ENCODE peak calls at places on chromosomes 2 and 18, in nine cellular contexts. Z is transverse colon, X is IMR-90, L is breast epithelium, W is right lobe of liver, P is uterus, Q is A549, M is suprapubic skin, V is esophagus squamous epithelium. R is an unnamed sample.

GRCh38 chr2:25558262-25558661 is 115.1 kb downstream of the DTNB start:
- DNase-seq in Z (no peak), X (peak), L (no peak), W (no peak), P (no peak), Q (no peak), M (no peak), V (no peak), R (no peak)

GRCh38 chr2:42951263-42951938 is 159.0 kb upstream of the HAAO start:
- DNase-seq in Z (no peak), X (no peak), L (no peak), W (no peak), P (no peak), Q (no peak), M (no peak), V (no peak), R (no peak)

GRCh38 chr2:76640905-76641304 is 881.3 kb downstream of the LRRTM4 start:
- DNase-seq in Z (no peak), X (no peak), L (peak), W (no peak), P (no peak), Q (no peak), M (no peak), V (no peak), R (no peak)

GRCh38 chr18:3246636-3247242 is 862 bp upstream of the MYL12A start:
- DNase-seq in Z (peak), X (no peak), L (no peak), W (peak), P (peak), Q (no peak), M (no peak), V (no peak), R (peak)

GRCh38 chr2:156333951-156334495 is 1.5 kb upstream of the NR4A2 start:
- DNase-seq in Z (peak), X (peak), L (peak), W (peak), P (peak), Q (peak), M (peak), V (peak), R (peak)

GRCh38 chr2:223997938-223998337 is 40.7 kb downstream of the MRPL44 start:
- DNase-seq in Z (no peak), X (peak), L (no peak), W (no peak), P (no peak), Q (no peak), M (no peak), V (no peak), R (no peak)

GRCh38 chr18:48893061-48893558 is 57.7 kb downstream of the SMAD7 start:
- DNase-seq in Z (no peak), X (no peak), L (no peak), W (no peak), P (no peak), Q (no peak), M (no peak), V (no peak), R (no peak)

GRCh38 chr2:102046135-102046901 is 54.6 kb downstream of the IL1R2 start:
- DNase-seq in Z (no peak), X (peak), L (no peak), W (no peak), P (peak), Q (no peak), M (no peak), V (no peak), R (no peak)

GRCh38 chr2:63555299-63555698 is 33.0 kb downstream of the WDPCP start:
- DNase-seq in Z (no peak), X (no peak), L (no peak), W (no peak), P (no peak), Q (no peak), M (no peak), V (no peak), R (no peak)

GRCh38 chr2:54771166-54771565 is 47.7 kb downstream of the EML6 start:
- DNase-seq in Z (no peak), X (peak), L (no peak), W (no peak), P (no peak), Q (no peak), M (no peak), V (no peak), R (no peak)

GRCh38 chr2:191954446-191954845 is 107.6 kb upstream of the CAVIN2 start:
- DNase-seq in Z (no peak), X (no peak), L (no peak), W (no peak), P (no peak), Q (no peak), M (no peak), V (no peak), R (no peak)

GRCh38 chr2:111618577-111618930 is 265.4 kb downstream of the ANAPC1 start:
- DNase-seq in Z (no peak), X (no peak), L (no peak), W (no peak), P (no peak), Q (no peak), M (no peak), V (no peak), R (no peak)

GRCh38 chr2:104872866-104873688 is 19.2 kb downstream of the POU3F3 start:
- DNase-seq in Z (peak), X (peak), L (peak), W (peak), P (no peak), Q (peak), M (peak), V (no peak), R (peak)

GRCh38 chr18:39455300-39455699 is 1889.7 kb upstream of the CELF4 start:
- DNase-seq in Z (no peak), X (peak), L (peak), W (no peak), P (peak), Q (peak), M (no peak), V (no peak), R (peak)

GRCh38 chr2:205684871-205685313 is 2.6 kb downstream of the NRP2 start:
- DNase-seq in Z (no peak), X (peak), L (no peak), W (no peak), P (peak), Q (peak), M (no peak), V (no peak), R (no peak)

GRCh38 chr2:224155896-224156295 is 116.8 kb upstream of the SERPINE2 start:
- DNase-seq in Z (no peak), X (peak), L (no peak), W (no peak), P (no peak), Q (no peak), M (no peak), V (no peak), R (no peak)

GRCh38 chr2:172445851-172446250 is 18.5 kb downstream of the ITGA6 start:
- DNase-seq in Z (no peak), X (peak), L (no peak), W (no peak), P (no peak), Q (no peak), M (peak), V (no peak), R (peak)

GRCh38 chr2:136376798-136377211 is 258.9 kb upstream of the CXCR4 start:
- DNase-seq in Z (no peak), X (no peak), L (no peak), W (no peak), P (no peak), Q (no peak), M (no peak), V (no peak), R (no peak)

GRCh38 chr2:144938308-144938709 is 418.4 kb upstream of the ZEB2 start:
- DNase-seq in Z (no peak), X (peak), L (no peak), W (no peak), P (no peak), Q (peak), M (no peak), V (no peak), R (no peak)

GRCh38 chr2:65514555-65515195 is 82.3 kb upstream of the SPRED2 start:
- DNase-seq in Z (no peak), X (peak), L (no peak), W (no peak), P (no peak), Q (no peak), M (no peak), V (no peak), R (no peak)

GRCh38 chr2:31227711-31228125 is 6.2 kb upstream of the EHD3 start:
- DNase-seq in Z (no peak), X (peak), L (no peak), W (no peak), P (no peak), Q (no peak), M (no peak), V (no peak), R (no peak)

GRCh38 chr18:62493033-62493862 is 29.6 kb upstream of the ZCCHC2 start:
- DNase-seq in Z (no peak), X (no peak), L (no peak), W (no peak), P (no peak), Q (no peak), M (no peak), V (no peak), R (no peak)

GRCh38 chr18:36516258-36516657 is 218.7 kb downstream of the FHOD3 start:
- DNase-seq in Z (no peak), X (no peak), L (no peak), W (no peak), P (no peak), Q (no peak), M (no peak), V (no peak), R (no peak)

GRCh38 chr2:171319164-171319810 is 114.5 kb downstream of the METTL8 start:
- DNase-seq in Z (no peak), X (peak), L (no peak), W (no peak), P (no peak), Q (no peak), M (no peak), V (no peak), R (no peak)
- TF ChIP-seq POLR2A in Z (no peak), X (no peak), L (no peak), W (no peak), P (no peak), Q (no peak), M (no peak), V (no peak), R (no peak)

GRCh38 chr2:85367180-85367579 is 12.6 kb downstream of the ELMOD3 start:
- DNase-seq in Z (no peak), X (no peak), L (no peak), W (no peak), P (no peak), Q (no peak), M (no peak), V (no peak), R (no peak)

GRCh38 chr2:85371045-85371444 is 16.5 kb downstream of the ELMOD3 start:
- DNase-seq in Z (no peak), X (no peak), L (no peak), W (no peak), P (no peak), Q (no peak), M (no peak), V (no peak), R (no peak)

GRCh38 chr2:85368921-85369320 is 14.4 kb downstream of the ELMOD3 start:
- DNase-seq in Z (no peak), X (no peak), L (no peak), W (no peak), P (no peak), Q (no peak), M (no peak), V (no peak), R (no peak)

DNA sequence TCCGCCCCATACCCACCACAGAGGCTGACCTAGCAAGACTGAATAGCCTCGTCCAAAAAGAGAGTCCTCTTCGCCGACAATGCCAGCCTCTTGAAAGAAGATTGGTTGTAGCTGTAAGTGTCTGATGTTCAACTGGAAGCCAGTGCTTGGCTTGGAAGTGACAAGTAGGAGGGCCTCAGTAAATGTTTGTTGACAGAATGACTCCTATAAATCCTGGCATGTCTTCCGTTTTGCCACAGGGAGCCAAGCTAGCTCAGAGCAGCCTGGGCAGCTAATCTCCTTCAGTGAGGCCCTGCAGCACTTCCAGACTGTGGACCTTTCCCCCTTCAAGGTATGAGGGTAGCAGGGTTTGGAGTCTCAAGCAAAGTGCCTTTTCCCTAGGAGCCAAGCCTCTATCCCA is 14.9 kb downstream of the ELMOD3 start:
- DNase-seq in Z (peak), X (no peak), L (no peak), W (no peak), P (no peak), Q (peak), M (no peak), V (no peak), R (no peak)
- TF ChIP-seq POLR2A in Z (no peak), X (no peak), L (no peak), W (no peak), P (no peak), Q (no peak), M (no peak), V (no peak), R (no peak)

DNA sequence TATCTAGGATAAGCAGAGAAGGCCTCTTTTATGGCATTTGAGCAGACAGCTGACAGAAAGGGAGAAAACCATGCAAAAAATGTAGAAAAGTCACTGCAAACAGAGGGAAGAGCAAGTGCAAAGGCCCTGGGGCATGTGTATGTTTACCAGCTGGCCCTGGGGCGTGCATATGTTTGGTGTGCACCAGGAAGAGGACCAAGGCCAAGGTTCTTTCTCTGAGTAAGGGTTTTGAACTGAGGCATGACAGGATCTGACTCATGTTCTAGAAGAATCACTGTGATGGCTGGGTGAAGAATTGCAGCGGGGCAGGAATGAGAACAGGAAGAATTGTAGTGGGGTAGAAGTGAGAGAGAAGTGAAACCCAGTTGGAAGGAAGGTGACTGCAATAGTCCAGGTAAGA is 69.6 kb downstream of the STEAP3 start:
- DNase-seq in Z (no peak), X (peak), L (no peak), W (no peak), P (no peak), Q (no peak), M (no peak), V (no peak), R (no peak)
- TF ChIP-seq POLR2A in Z (no peak), X (no peak), L (no peak), W (no peak), P (no peak), Q (no peak), M (no peak), V (no peak), R (no peak)

GRCh38 chr2:61786876-61787275 is 67.0 kb downstream of the FAM161A start:
- DNase-seq in Z (no peak), X (no peak), L (no peak), W (no peak), P (no peak), Q (peak), M (no peak), V (no peak), R (no peak)
- TF ChIP-seq POLR2A in Z (no peak), X (no peak), L (no peak), W (no peak), P (no peak), Q (no peak), M (no peak), V (no peak), R (no peak)

GRCh38 chr18:58218111-58218510 is 174.1 kb downstream of the NEDD4L start:
- DNase-seq in Z (no peak), X (peak), L (no peak), W (no peak), P (no peak), Q (peak), M (no peak), V (no peak), R (no peak)

GRCh38 chr18:58224425-58224750 is 180.4 kb downstream of the NEDD4L start:
- DNase-seq in Z (no peak), X (no peak), L (no peak), W (no peak), P (no peak), Q (no peak), M (no peak), V (no peak), R (no peak)

GRCh38 chr18:58223717-58224424 is 179.8 kb downstream of the NEDD4L start:
- DNase-seq in Z (peak), X (peak), L (peak), W (peak), P (peak), Q (peak), M (peak), V (no peak), R (no peak)

GRCh38 chr18:58222439-58223125 is 178.6 kb downstream of the NEDD4L start:
- DNase-seq in Z (no peak), X (peak), L (no peak), W (no peak), P (no peak), Q (no peak), M (no peak), V (no peak), R (no peak)

DNA sequence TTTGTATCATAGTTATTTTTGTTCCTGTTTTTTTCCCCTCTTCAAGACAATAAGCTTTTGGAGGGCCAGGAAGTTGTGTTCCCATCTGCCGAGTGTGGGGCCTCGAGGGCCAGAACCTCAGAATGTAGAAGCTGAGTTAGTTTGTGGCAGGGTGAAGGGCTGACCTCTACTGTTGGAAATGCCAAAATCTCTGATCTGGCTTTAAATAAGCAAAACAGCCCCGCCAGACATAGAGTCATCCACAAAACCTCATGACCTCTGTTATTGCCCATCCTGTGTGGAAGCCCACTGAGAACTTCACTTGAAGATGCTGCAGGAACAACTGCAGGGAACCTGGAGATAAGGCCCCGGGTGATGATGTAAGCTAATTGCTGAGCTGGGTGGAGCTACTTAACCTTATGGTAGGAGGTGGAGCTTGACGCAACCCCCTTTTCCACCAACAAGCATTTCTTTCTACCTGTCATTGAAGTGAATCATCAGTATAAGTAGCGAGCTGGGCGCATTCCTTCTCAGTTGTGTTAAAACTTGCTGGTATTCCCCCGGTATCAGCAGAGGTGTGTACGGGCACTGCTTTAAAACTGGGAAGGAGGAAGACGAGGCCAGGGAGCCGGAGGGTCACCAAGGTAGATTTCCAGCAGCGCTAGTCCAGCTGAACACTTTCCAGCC is 177.2 kb downstream of the NEDD4L start:
- DNase-seq in Z (peak), X (peak), L (peak), W (no peak), P (no peak), Q (peak), M (no peak), V (no peak), R (no peak)
- TF ChIP-seq POLR2A in Z (peak), X (no peak), L (peak), W (no peak), P (no peak), Q (no peak), M (peak), V (no peak), R (no peak)

DNA sequence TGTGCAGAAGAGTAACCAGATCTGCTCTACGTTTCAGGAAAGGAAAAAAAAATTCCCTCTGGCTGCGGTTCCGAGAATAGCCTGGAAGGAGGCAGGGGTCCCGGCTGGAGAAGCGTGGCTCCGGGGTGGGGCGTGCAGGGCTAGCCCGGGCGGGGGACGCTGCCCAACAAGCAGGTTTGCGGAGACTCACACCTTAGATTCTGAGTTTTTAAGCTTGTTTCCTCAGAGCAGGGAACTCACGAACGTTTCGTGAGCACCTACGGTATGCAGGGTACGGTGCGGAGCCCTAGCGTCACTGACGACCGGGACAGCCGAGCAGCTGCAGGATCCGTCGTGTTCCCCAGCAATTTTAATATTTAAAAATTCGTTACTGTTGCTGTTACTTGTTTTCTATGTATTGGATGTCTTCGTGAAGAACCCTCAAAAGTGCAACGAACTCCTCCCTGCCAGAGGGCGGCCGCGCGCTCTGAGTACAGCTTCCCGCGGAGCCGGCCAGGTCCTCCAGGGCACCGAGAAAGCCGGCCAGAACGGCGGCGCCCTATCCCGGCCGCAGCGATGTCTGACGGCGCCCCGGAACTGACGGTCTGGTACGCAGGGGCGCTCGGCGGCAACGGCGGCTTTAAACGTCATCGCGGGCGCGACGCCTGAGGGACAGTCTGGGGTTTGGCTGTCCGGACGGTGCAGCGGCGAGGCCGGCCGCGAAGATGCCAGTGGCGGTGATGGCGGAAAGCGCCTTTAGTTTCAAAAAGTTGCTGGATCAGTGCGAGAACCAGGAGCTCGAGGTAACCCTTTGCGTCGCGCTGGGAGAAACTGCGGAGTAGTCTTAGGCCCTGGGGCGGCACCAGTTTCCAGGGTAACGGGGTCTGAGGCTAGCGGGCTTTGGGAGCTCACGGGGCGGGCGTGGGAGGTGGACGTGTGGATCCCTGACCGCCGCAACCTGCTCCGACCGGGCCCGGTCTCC is at the start of gene COPS8:
- DNase-seq in Z (peak), X (peak), L (peak), W (peak), P (peak), Q (peak), M (peak), V (peak), R (peak)
- TF ChIP-seq POLR2A in Z (peak), X (peak), L (peak), W (peak), P (peak), Q (peak), M (peak), V (no peak), R (peak)

DNA sequence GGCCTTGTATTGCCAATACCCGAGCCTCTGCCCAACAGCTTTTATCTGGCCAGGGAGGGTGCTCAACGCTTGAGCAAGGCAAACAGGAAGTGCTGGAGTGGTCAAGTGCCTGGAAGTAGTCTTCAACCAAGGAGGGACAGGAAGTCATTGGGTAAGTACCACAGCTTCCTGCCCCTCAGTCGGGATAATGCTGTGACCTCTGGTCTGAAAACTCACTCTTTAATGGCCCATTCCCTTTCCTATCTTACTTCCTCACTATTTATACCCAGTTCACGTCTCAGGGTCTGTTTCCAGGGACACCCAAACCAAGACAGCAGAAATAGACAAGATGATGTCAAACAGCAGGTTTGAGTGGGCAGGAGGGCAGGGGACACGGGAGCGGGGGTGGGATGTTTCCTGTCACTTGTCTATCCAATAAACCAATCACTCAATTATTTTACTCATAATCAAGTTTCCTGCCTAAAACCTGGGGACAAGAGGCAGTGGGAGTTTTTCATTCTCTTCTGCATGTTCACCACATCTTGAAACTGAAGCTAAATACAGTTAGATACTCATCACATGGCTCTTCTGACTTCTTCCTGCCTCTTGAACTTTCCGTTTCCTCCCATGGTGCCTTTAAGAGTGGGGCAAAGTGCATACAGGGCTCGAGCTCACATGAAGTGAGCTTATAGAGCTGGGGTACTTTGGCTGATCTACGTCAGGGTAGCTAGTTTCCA is 68.9 kb upstream of the CAB39 start:
- DNase-seq in Z (no peak), X (no peak), L (no peak), W (no peak), P (no peak), Q (no peak), M (peak), V (no peak), R (peak)
- TF ChIP-seq POLR2A in Z (no peak), X (no peak), L (no peak), W (no peak), P (no peak), Q (no peak), M (no peak), V (no peak), R (no peak)

R was measured in testis.